ENCODE peak calls at places on chromosomes 16 and 17, in six cellular contexts. One of them, this sample, is unnamed.

GRCh38 chr17:61157246-61157887 is 242.3 kb upstream of the TBX2 start:
- DNase-seq in CD4-positive, alpha-beta memory T cell: no peak
- DNase-seq in IMR-90: peak; percentile 71
- DNase-seq in adrenal gland: peak; percentile 38
- DNase-seq in testis: peak; percentile 69
- DNase-seq in CD8-positive, alpha-beta T cell: no peak
- DNase-seq in this sample: no peak

GRCh38 chr16:56425439-56425832 is at the start of gene AMFR:
- DNase-seq in CD4-positive, alpha-beta memory T cell: peak; percentile 80
- DNase-seq in IMR-90: peak; percentile 80
- DNase-seq in adrenal gland: peak; percentile 67
- DNase-seq in testis: peak; percentile 53
- DNase-seq in CD8-positive, alpha-beta T cell: peak; percentile 35
- DNase-seq in this sample: peak; percentile 79

GRCh38 chr17:27800522-27800921 is at the start of gene NOS2:
- DNase-seq in CD4-positive, alpha-beta memory T cell: no peak
- DNase-seq in IMR-90: no peak
- DNase-seq in adrenal gland: no peak
- DNase-seq in testis: no peak
- DNase-seq in CD8-positive, alpha-beta T cell: no peak
- DNase-seq in this sample: peak; percentile 89

GRCh38 chr17:36848008-36848902 is 89.0 kb upstream of the LHX1 start:
- DNase-seq in CD4-positive, alpha-beta memory T cell: no peak
- DNase-seq in IMR-90: no peak
- DNase-seq in adrenal gland: no peak
- DNase-seq in testis: no peak
- DNase-seq in CD8-positive, alpha-beta T cell: no peak
- DNase-seq in this sample: no peak

GRCh38 chr17:72119280-72119962 is 1.4 kb upstream of the SOX9 start:
- DNase-seq in CD4-positive, alpha-beta memory T cell: no peak
- DNase-seq in IMR-90: no peak
- DNase-seq in adrenal gland: no peak
- DNase-seq in testis: no peak
- DNase-seq in CD8-positive, alpha-beta T cell: no peak
- DNase-seq in this sample: peak; percentile 20

GRCh38 chr16:85929259-85929704 is 30.3 kb downstream of the IRF8 start:
- DNase-seq in CD4-positive, alpha-beta memory T cell: no peak
- DNase-seq in IMR-90: no peak
- DNase-seq in adrenal gland: no peak
- DNase-seq in testis: no peak
- DNase-seq in CD8-positive, alpha-beta T cell: no peak
- DNase-seq in this sample: peak; percentile 52

GRCh38 chr17:78897639-78897996 is 5.4 kb downstream of the CEP295NL start:
- DNase-seq in CD4-positive, alpha-beta memory T cell: no peak
- DNase-seq in IMR-90: no peak
- DNase-seq in adrenal gland: no peak
- DNase-seq in testis: no peak
- DNase-seq in CD8-positive, alpha-beta T cell: no peak
- DNase-seq in this sample: no peak

GRCh38 chr17:81429813-81430510 is 34.7 kb downstream of the BAHCC1 start:
- DNase-seq in CD4-positive, alpha-beta memory T cell: no peak
- DNase-seq in IMR-90: no peak
- DNase-seq in adrenal gland: no peak
- DNase-seq in testis: peak; percentile 49
- DNase-seq in CD8-positive, alpha-beta T cell: no peak
- DNase-seq in this sample: no peak

GRCh38 chr16:180101-180920 is at the start of gene HBQ1:
- DNase-seq in CD4-positive, alpha-beta memory T cell: no peak
- DNase-seq in IMR-90: no peak
- DNase-seq in adrenal gland: no peak
- DNase-seq in testis: no peak
- DNase-seq in CD8-positive, alpha-beta T cell: no peak
- DNase-seq in this sample: peak; percentile 9

GRCh38 chr17:12097326-12097725 is 76.6 kb downstream of the MAP2K4 start:
- DNase-seq in CD4-positive, alpha-beta memory T cell: no peak
- DNase-seq in IMR-90: no peak
- DNase-seq in adrenal gland: no peak
- DNase-seq in testis: no peak
- DNase-seq in CD8-positive, alpha-beta T cell: no peak
- DNase-seq in this sample: no peak

GRCh38 chr17:66655861-66656260 is 179.1 kb upstream of the CACNG5 start:
- DNase-seq in CD4-positive, alpha-beta memory T cell: no peak
- DNase-seq in IMR-90: peak; percentile 80
- DNase-seq in adrenal gland: no peak
- DNase-seq in testis: no peak
- DNase-seq in CD8-positive, alpha-beta T cell: no peak
- DNase-seq in this sample: no peak

GRCh38 chr16:9092963-9093477 is 1.6 kb downstream of the HAPSTR1 start:
- DNase-seq in CD4-positive, alpha-beta memory T cell: no peak
- DNase-seq in IMR-90: no peak
- DNase-seq in adrenal gland: peak; percentile 62
- DNase-seq in testis: peak; percentile 28
- DNase-seq in CD8-positive, alpha-beta T cell: peak; percentile 11
- DNase-seq in this sample: peak; percentile 47

GRCh38 chr17:44786551-44787081 is 27.8 kb downstream of the ADAM11 start:
- DNase-seq in CD4-positive, alpha-beta memory T cell: no peak
- DNase-seq in IMR-90: no peak
- DNase-seq in adrenal gland: no peak
- DNase-seq in testis: no peak
- DNase-seq in CD8-positive, alpha-beta T cell: no peak
- DNase-seq in this sample: no peak

GRCh38 chr16:54244061-54244886 is 42.3 kb downstream of the IRX3 start:
- DNase-seq in CD4-positive, alpha-beta memory T cell: no peak
- DNase-seq in IMR-90: no peak
- DNase-seq in adrenal gland: no peak
- DNase-seq in testis: no peak
- DNase-seq in CD8-positive, alpha-beta T cell: no peak
- DNase-seq in this sample: no peak

GRCh38 chr16:79329967-79330366 is 270.6 kb downstream of the MAF start:
- DNase-seq in CD4-positive, alpha-beta memory T cell: no peak
- DNase-seq in IMR-90: no peak
- DNase-seq in adrenal gland: no peak
- DNase-seq in testis: no peak
- DNase-seq in CD8-positive, alpha-beta T cell: no peak
- DNase-seq in this sample: peak; percentile 69

GRCh38 chr17:2916362-2916928 is 120.2 kb downstream of the RAP1GAP2 start:
- DNase-seq in CD4-positive, alpha-beta memory T cell: no peak
- DNase-seq in IMR-90: no peak
- DNase-seq in adrenal gland: no peak
- DNase-seq in testis: no peak
- DNase-seq in CD8-positive, alpha-beta T cell: no peak
- DNase-seq in this sample: no peak

GRCh38 chr17:28327709-28328108 is 7.6 kb downstream of the IFT20 start:
- DNase-seq in CD4-positive, alpha-beta memory T cell: no peak
- DNase-seq in IMR-90: peak; percentile 37
- DNase-seq in adrenal gland: no peak
- DNase-seq in testis: peak; percentile 2
- DNase-seq in CD8-positive, alpha-beta T cell: no peak
- DNase-seq in this sample: no peak

GRCh38 chr17:13154403-13154802 is 136.6 kb upstream of the ELAC2 start:
- DNase-seq in CD4-positive, alpha-beta memory T cell: no peak
- DNase-seq in IMR-90: peak; percentile 33
- DNase-seq in adrenal gland: no peak
- DNase-seq in testis: no peak
- DNase-seq in CD8-positive, alpha-beta T cell: no peak
- DNase-seq in this sample: no peak

GRCh38 chr17:20085283-20085875 is 76.2 kb downstream of the SPECC1 start:
- DNase-seq in CD4-positive, alpha-beta memory T cell: no peak
- DNase-seq in IMR-90: no peak
- DNase-seq in adrenal gland: no peak
- DNase-seq in testis: peak; percentile 17
- DNase-seq in CD8-positive, alpha-beta T cell: no peak
- DNase-seq in this sample: no peak

GRCh38 chr17:11638700-11639265 is 40.5 kb downstream of the DNAH9 start:
- DNase-seq in CD4-positive, alpha-beta memory T cell: no peak
- DNase-seq in IMR-90: no peak
- DNase-seq in adrenal gland: no peak
- DNase-seq in testis: no peak
- DNase-seq in CD8-positive, alpha-beta T cell: no peak
- DNase-seq in this sample: no peak

GRCh38 chr16:59385953-59386352 is 651.8 kb upstream of the GOT2 start:
- DNase-seq in CD4-positive, alpha-beta memory T cell: no peak
- DNase-seq in IMR-90: peak; percentile 62
- DNase-seq in adrenal gland: peak; percentile 37
- DNase-seq in testis: no peak
- DNase-seq in CD8-positive, alpha-beta T cell: no peak
- DNase-seq in this sample: no peak

GRCh38 chr16:74862743-74863244 is 88.2 kb upstream of the FA2H start:
- DNase-seq in CD4-positive, alpha-beta memory T cell: peak; percentile 56
- DNase-seq in IMR-90: peak; percentile 47
- DNase-seq in adrenal gland: no peak
- DNase-seq in testis: no peak
- DNase-seq in CD8-positive, alpha-beta T cell: no peak
- DNase-seq in this sample: peak; percentile 70

GRCh38 chr17:32481193-32481592 is 5.6 kb upstream of the CDK5R1 start:
- DNase-seq in CD4-positive, alpha-beta memory T cell: no peak
- DNase-seq in IMR-90: no peak
- DNase-seq in adrenal gland: no peak
- DNase-seq in testis: no peak
- DNase-seq in CD8-positive, alpha-beta T cell: no peak
- DNase-seq in this sample: no peak

GRCh38 chr16:67459066-67459857 is 21.7 kb downstream of the ATP6V0D1 start:
- DNase-seq in CD4-positive, alpha-beta memory T cell: no peak
- DNase-seq in IMR-90: no peak
- DNase-seq in adrenal gland: peak; percentile 88
- DNase-seq in testis: peak; percentile 79
- DNase-seq in CD8-positive, alpha-beta T cell: no peak
- DNase-seq in this sample: peak; percentile 88

GRCh38 chr16:81686391-81687182 is 92.5 kb upstream of the PLCG2 start:
- DNase-seq in CD4-positive, alpha-beta memory T cell: no peak
- DNase-seq in IMR-90: no peak
- DNase-seq in adrenal gland: no peak
- DNase-seq in testis: no peak
- DNase-seq in CD8-positive, alpha-beta T cell: no peak
- DNase-seq in this sample: no peak

GRCh38 chr16:66874079-66874775 is 6.1 kb upstream of the PDP2 start:
- DNase-seq in CD4-positive, alpha-beta memory T cell: no peak
- DNase-seq in IMR-90: peak; percentile 49
- DNase-seq in adrenal gland: no peak
- DNase-seq in testis: peak; percentile 55
- DNase-seq in CD8-positive, alpha-beta T cell: no peak
- DNase-seq in this sample: no peak

GRCh38 chr16:10932959-10933710 is 9.1 kb downstream of the DEXI start:
- DNase-seq in CD4-positive, alpha-beta memory T cell: no peak
- DNase-seq in IMR-90: no peak
- DNase-seq in adrenal gland: no peak
- DNase-seq in testis: no peak
- DNase-seq in CD8-positive, alpha-beta T cell: no peak
- DNase-seq in this sample: no peak

GRCh38 chr17:28133562-28133970 is 91.1 kb downstream of the NLK start:
- DNase-seq in CD4-positive, alpha-beta memory T cell: no peak
- DNase-seq in IMR-90: peak; percentile 89
- DNase-seq in adrenal gland: no peak
- DNase-seq in testis: no peak
- DNase-seq in CD8-positive, alpha-beta T cell: no peak
- DNase-seq in this sample: no peak

GRCh38 chr16:31916056-31916488 is 42.5 kb downstream of the ZNF267 start:
- DNase-seq in CD4-positive, alpha-beta memory T cell: no peak
- DNase-seq in IMR-90: no peak
- DNase-seq in adrenal gland: no peak
- DNase-seq in testis: no peak
- DNase-seq in CD8-positive, alpha-beta T cell: no peak
- DNase-seq in this sample: no peak

GRCh38 chr16:31920373-31920772 is 46.8 kb downstream of the ZNF267 start:
- DNase-seq in CD4-positive, alpha-beta memory T cell: no peak
- DNase-seq in IMR-90: no peak
- DNase-seq in adrenal gland: no peak
- DNase-seq in testis: no peak
- DNase-seq in CD8-positive, alpha-beta T cell: no peak
- DNase-seq in this sample: no peak
- H3K9me3 ChIP-seq in CD4-positive, alpha-beta memory T cell: peaks cover 59% of the 10 kb centered on the region
- H3K9me3 ChIP-seq in IMR-90: peaks cover 38% of the 10 kb centered on the region
- H3K9me3 ChIP-seq in adrenal gland: peaks cover 17% of the 10 kb centered on the region
- H3K9me3 ChIP-seq in testis: no peaks in the 10 kb centered on the region
- H3K9me3 ChIP-seq in CD8-positive, alpha-beta T cell: peaks cover 49% of the 10 kb centered on the region
- H3K9me3 ChIP-seq in this sample: peaks cover 5% of the 10 kb centered on the region

GRCh38 chr17:64503341-64503740 is 2.7 kb downstream of the DDX5 start:
- DNase-seq in CD4-positive, alpha-beta memory T cell: no peak
- DNase-seq in IMR-90: no peak
- DNase-seq in adrenal gland: no peak
- DNase-seq in testis: no peak
- DNase-seq in CD8-positive, alpha-beta T cell: no peak
- DNase-seq in this sample: no peak
- H3K4me3 ChIP-seq in CD4-positive, alpha-beta memory T cell: no peak overlapping the region
- H3K4me3 ChIP-seq in IMR-90: no peak overlapping the region
- H3K4me3 ChIP-seq in adrenal gland: no peak overlapping the region
- H3K4me3 ChIP-seq in testis: no peak overlapping the region
- H3K4me3 ChIP-seq in CD8-positive, alpha-beta T cell: no peak overlapping the region
- H3K4me3 ChIP-seq in this sample: no peak overlapping the region

DNA sequence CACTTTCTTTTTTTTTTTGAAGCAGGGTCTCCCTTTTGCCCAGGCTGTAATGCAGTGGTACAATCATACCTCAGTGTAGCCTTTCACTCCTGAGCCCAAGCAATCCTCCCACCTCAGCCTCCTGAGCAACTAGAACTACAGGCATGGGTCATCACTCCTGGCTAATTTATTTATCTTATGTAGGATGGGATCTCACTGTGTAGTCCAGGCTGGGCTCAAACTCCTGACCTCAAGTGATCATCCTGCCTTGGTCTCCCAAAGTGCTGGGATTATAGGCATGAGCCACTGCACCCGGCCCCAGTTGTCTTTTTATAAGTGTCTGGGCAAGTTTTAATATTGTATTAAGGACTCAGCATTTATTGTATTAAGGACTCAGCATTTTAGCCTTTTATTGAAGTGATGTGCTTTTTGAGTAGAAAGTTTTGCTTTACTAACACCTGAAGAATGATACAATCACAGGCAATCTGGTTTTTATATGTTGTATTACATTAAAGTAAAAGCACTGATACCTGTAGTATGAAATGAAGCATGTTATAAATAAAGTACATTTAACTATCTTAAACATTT is 22.9 kb downstream of the VMP1 start:
- DNase-seq in CD4-positive, alpha-beta memory T cell: no peak
- DNase-seq in IMR-90: no peak
- DNase-seq in adrenal gland: no peak
- DNase-seq in testis: no peak
- DNase-seq in CD8-positive, alpha-beta T cell: no peak
- DNase-seq in this sample: no peak
- H3K27ac ChIP-seq in CD4-positive, alpha-beta memory T cell: no peak overlapping the region
- H3K27ac ChIP-seq in IMR-90: no peak overlapping the region
- H3K27ac ChIP-seq in adrenal gland: no peak overlapping the region
- H3K27ac ChIP-seq in testis: no peak overlapping the region
- H3K27ac ChIP-seq in CD8-positive, alpha-beta T cell: no peak overlapping the region
- H3K27ac ChIP-seq in this sample: no peak overlapping the region

GRCh38 chr16:35599429-35600165 is 2140.2 kb downstream of the TP53TG3F start:
- DNase-seq in CD4-positive, alpha-beta memory T cell: no peak
- DNase-seq in IMR-90: no peak
- DNase-seq in adrenal gland: no peak
- DNase-seq in testis: no peak
- DNase-seq in CD8-positive, alpha-beta T cell: no peak
- DNase-seq in this sample: no peak

GRCh38 chr16:35596467-35596866 is 2137.1 kb downstream of the TP53TG3F start:
- DNase-seq in CD4-positive, alpha-beta memory T cell: no peak
- DNase-seq in IMR-90: no peak
- DNase-seq in adrenal gland: no peak
- DNase-seq in testis: no peak
- DNase-seq in CD8-positive, alpha-beta T cell: no peak
- DNase-seq in this sample: no peak

GRCh38 chr16:35602116-35602515 is 2142.7 kb downstream of the TP53TG3F start:
- DNase-seq in CD4-positive, alpha-beta memory T cell: no peak
- DNase-seq in IMR-90: no peak
- DNase-seq in adrenal gland: no peak
- DNase-seq in testis: no peak
- DNase-seq in CD8-positive, alpha-beta T cell: no peak
- DNase-seq in this sample: no peak

GRCh38 chr16:35598696-35599332 is 2139.4 kb downstream of the TP53TG3F start:
- DNase-seq in CD4-positive, alpha-beta memory T cell: no peak
- DNase-seq in IMR-90: no peak
- DNase-seq in adrenal gland: no peak
- DNase-seq in testis: no peak
- DNase-seq in CD8-positive, alpha-beta T cell: no peak
- DNase-seq in this sample: peak; percentile 32
- H3K9me3 ChIP-seq in CD4-positive, alpha-beta memory T cell: no peaks in the 10 kb centered on the region
- H3K9me3 ChIP-seq in IMR-90: peaks cover 11% of the 10 kb centered on the region
- H3K9me3 ChIP-seq in adrenal gland: no peaks in the 10 kb centered on the region
- H3K9me3 ChIP-seq in testis: no peaks in the 10 kb centered on the region
- H3K9me3 ChIP-seq in CD8-positive, alpha-beta T cell: no peaks in the 10 kb centered on the region
- H3K9me3 ChIP-seq in this sample: no peaks in the 10 kb centered on the region

This sample was measured in small intestine.